ENCODE peak calls at places on chromosomes 4 and X, in nine cellular contexts. M, P, L, G, F, O, A, R and N are unnamed samples.

GRCh38 chrX:63686878-63687714 is 97.9 kb downstream of the ARHGEF9 start:
- DNase-seq in M (peak; percentile 7), G (no peak), R (no peak), P (peak; percentile 62), L (no peak), O (peak; percentile 35), F (peak; percentile 26), A (no peak), N (no peak)

GRCh38 chrX:18649498-18649951 is 22.4 kb downstream of the RS1 start:
- DNase-seq in G (no peak), O (peak; percentile 17), P (no peak), A (no peak), M (no peak), R (no peak), L (no peak), F (peak; percentile 40), N (peak; percentile 65)

GRCh38 chr4:151331276-151332042 is 6.1 kb upstream of the SH3D19 start:
- DNase-seq in L (no peak), M (no peak), F (no peak), G (no peak), A (no peak), R (no peak), P (no peak), O (no peak), N (no peak)

GRCh38 chrX:2901367-2902036 is 27.6 kb downstream of the ARSD start:
- DNase-seq in O (no peak), F (no peak), G (no peak), A (no peak), L (no peak), M (no peak), R (no peak), P (no peak), N (no peak)

GRCh38 chrX:4263005-4263404 is 549.6 kb upstream of the PRKX start:
- DNase-seq in M (no peak), R (no peak), O (peak; percentile 48), G (no peak), F (no peak), P (no peak), A (no peak), L (no peak), N (no peak)

GRCh38 chr4:88018471-88018870 is 11.0 kb downstream of the PKD2 start:
- DNase-seq in G (no peak), F (no peak), P (peak; percentile 87), L (no peak), O (no peak), M (peak; percentile 29), R (no peak), A (no peak), N (no peak)

GRCh38 chr4:13413719-13414437 is 70.3 kb downstream of the RAB28 start:
- DNase-seq in A (no peak), L (no peak), O (no peak), P (peak; percentile 30), R (no peak), F (no peak), M (peak; percentile 10), G (no peak), N (no peak)

GRCh38 chr4:128355301-128355700 is 67.7 kb upstream of the PGRMC2 start:
- DNase-seq in R (no peak), O (no peak), L (peak; percentile 27), G (no peak), M (no peak), F (no peak), A (no peak), P (no peak), N (no peak)

GRCh38 chr4:152073738-152074137 is 312.9 kb upstream of the GATB start:
- DNase-seq in L (no peak), P (peak; percentile 33), M (no peak), G (no peak), O (peak; percentile 46), R (no peak), A (no peak), F (no peak), N (peak; percentile 88)

GRCh38 chrX:46326161-46326560 is 219.1 kb downstream of the ZNF674 start:
- DNase-seq in O (no peak), M (no peak), F (no peak), P (peak; percentile 27), G (no peak), R (no peak), A (no peak), L (no peak), N (no peak)

GRCh38 chr4:74181225-74181624 is 23.3 kb downstream of the MTHFD2L start:
- DNase-seq in A (no peak), R (no peak), L (no peak), M (no peak), O (no peak), G (no peak), F (no peak), P (peak; percentile 49), N (no peak)

DNA sequence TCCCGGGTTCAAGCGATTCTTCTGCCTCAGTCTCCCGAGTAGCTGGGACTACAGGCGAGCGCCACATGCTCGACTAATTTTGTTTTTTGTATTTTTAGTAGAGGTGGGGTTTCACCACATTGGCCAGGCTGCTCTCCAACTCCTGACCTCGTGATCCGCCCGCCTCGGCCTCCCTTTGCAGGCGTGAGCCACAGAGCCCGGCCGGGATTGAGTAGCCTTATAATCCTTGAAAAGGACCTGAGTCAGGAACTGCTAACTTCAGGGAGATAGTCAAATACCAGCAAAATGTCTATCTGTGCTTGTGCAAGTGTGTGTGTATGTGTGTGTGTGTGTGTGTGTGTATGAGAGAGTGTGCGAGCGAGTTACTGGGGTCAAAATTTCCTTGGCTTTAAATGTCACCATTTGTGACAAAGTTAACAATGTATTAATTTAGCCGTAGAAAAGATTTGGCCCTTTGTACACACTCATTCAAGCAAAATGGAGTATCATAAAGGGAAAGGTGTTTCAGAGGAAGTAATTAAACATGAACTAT is 1.8 kb upstream of the KDM6A start:
- DNase-seq in M (peak; percentile 48), L (peak; percentile 48), F (no peak), A (peak; percentile 45), O (peak; percentile 11), G (peak; percentile 29), P (peak; percentile 13), R (no peak), N (no peak)
- H3K27ac ChIP-seq in M (peak overlapping the region; percentile 99), L (peak overlapping the region; percentile 99), F (no peak overlapping the region), A (peak overlapping the region; percentile 97), O (peak overlapping the region; percentile 97), G (peak overlapping the region; percentile 100), P (peak overlapping the region; percentile 97), R (peak overlapping the region; percentile 99), N (no peak overlapping the region)

GRCh38 chr4:11608992-11609391 is 180.3 kb upstream of the HS3ST1 start:
- DNase-seq in G (no peak), M (no peak), P (no peak), F (no peak), L (no peak), A (no peak), R (no peak), O (no peak), N (no peak)

GRCh38 chr4:11602606-11603355 is 174.1 kb upstream of the HS3ST1 start:
- DNase-seq in O (no peak), F (no peak), A (no peak), M (no peak), P (no peak), G (no peak), R (no peak), L (no peak), N (no peak)

GRCh38 chr4:11603594-11604194 is 175.0 kb upstream of the HS3ST1 start:
- DNase-seq in O (no peak), R (no peak), P (no peak), M (no peak), L (no peak), G (no peak), A (no peak), F (no peak), N (no peak)

GRCh38 chr4:11605597-11605996 is 176.9 kb upstream of the HS3ST1 start:
- DNase-seq in M (no peak), P (peak; percentile 38), R (no peak), F (no peak), L (no peak), A (no peak), O (no peak), G (no peak), N (no peak)

GRCh38 chr4:11606078-11606477 is 177.4 kb upstream of the HS3ST1 start:
- DNase-seq in G (no peak), O (no peak), A (no peak), P (no peak), L (no peak), M (no peak), F (no peak), R (no peak), N (no peak)
- H3K27ac ChIP-seq in G (no peak overlapping the region), O (no peak overlapping the region), A (no peak overlapping the region), P (no peak overlapping the region), L (no peak overlapping the region), M (no peak overlapping the region), F (no peak overlapping the region), R (no peak overlapping the region), N (no peak overlapping the region)

DNA sequence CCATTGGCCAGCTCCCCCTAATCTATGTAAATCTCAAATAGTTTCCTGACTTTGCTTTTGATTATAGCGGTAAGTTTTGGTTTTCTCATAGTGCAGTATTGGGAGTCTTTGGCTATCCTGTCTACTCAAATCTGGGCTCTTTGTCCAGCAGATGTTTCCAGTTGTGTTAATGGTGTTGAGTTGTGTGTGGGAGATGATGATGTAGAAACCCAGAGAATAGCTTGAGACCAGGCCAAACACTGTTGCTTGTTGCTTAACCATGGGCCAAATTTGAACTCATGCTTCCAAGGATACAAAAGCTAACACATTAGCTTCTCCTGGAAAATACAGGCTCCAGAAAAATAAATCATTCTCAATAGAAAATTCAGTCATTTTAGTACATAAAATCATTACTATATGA is 82.6 kb upstream of the GYPA start:
- DNase-seq in F (no peak), A (no peak), P (peak; percentile 14), G (no peak), O (no peak), R (no peak), L (no peak), M (no peak), N (no peak)
- H3K27ac ChIP-seq in F (no peak overlapping the region), A (no peak overlapping the region), P (no peak overlapping the region), G (no peak overlapping the region), O (no peak overlapping the region), R (no peak overlapping the region), L (no peak overlapping the region), M (no peak overlapping the region), N (no peak overlapping the region)

GRCh38 chrX:103913356-103914020 is 48.9 kb upstream of the TMSB15B start:
- DNase-seq in M (no peak), P (peak; percentile 9), L (no peak), F (peak; percentile 31), O (no peak), G (no peak), R (no peak), A (no peak), N (no peak)

GRCh38 chrX:103918050-103918449 is 44.4 kb upstream of the TMSB15B start:
- DNase-seq in L (peak; percentile 59), F (peak; percentile 87), M (peak; percentile 63), R (peak; percentile 30), O (peak; percentile 71), P (peak; percentile 74), A (peak; percentile 45), G (peak; percentile 49), N (peak; percentile 40)

GRCh38 chrX:103918584-103919335 is 43.7 kb upstream of the TMSB15B start:
- DNase-seq in F (peak; percentile 86), O (peak; percentile 66), G (peak; percentile 68), M (peak; percentile 64), L (peak; percentile 68), P (peak; percentile 70), A (peak; percentile 68), R (peak; percentile 79), N (peak; percentile 93)

DNA sequence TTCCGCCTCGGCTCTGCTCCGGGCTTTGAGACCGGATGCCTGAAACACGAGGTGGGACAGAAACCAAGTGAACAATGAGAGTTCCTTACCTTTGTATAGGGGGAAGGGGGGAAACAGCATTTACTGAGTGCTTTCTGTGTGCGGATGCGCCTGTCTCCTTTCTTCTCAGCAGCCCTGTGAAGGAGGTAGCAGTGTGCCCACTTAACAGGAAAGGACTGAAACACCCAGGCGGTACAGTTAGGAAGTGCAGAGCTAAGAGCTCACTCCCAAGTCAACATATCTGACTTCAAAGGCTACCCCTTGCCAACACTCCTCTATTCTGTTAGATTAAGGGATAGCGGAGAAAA is 43.1 kb upstream of the TMSB15B start:
- DNase-seq in G (peak; percentile 17), A (no peak), F (no peak), R (no peak), O (peak; percentile 34), P (peak; percentile 51), L (peak; percentile 41), M (peak; percentile 21), N (no peak)
- H3K27ac ChIP-seq in G (peak overlapping the region; percentile 85), A (peak overlapping the region; percentile 67), F (no peak overlapping the region), R (peak overlapping the region; percentile 23), O (peak overlapping the region; percentile 91), P (peak overlapping the region; percentile 0), L (peak overlapping the region; percentile 30), M (peak overlapping the region; percentile 62), N (peak overlapping the region; percentile 72)